ENCODE peak calls at places on chromosomes 1 and 21, in six cellular contexts. R is suprapubic skin, K is GM12878, Y is sigmoid colon, M is A549, Q is K562. P is an unnamed sample.

GRCh38 chr1:41516168-41516961 is 31.9 kb upstream of the EDN2 start:
- DNase-seq in R (peak; percentile 91), K (no peak), Y (peak; percentile 94), M (peak; percentile 76), Q (peak; percentile 97), P (peak; percentile 98)

GRCh38 chr1:240672132-240672811 is 60.3 kb upstream of the GREM2 start:
- DNase-seq in R (no peak), K (no peak), Y (no peak), M (no peak), Q (no peak), P (no peak)

GRCh38 chr1:34870395-34870794 is 10.8 kb upstream of the SMIM12 start:
- DNase-seq in R (no peak), K (no peak), Y (no peak), M (no peak), Q (no peak), P (no peak)

GRCh38 chr1:156897078-156897825 is 3.7 kb downstream of the PEAR1 start:
- DNase-seq in R (no peak), K (no peak), Y (no peak), M (peak; percentile 75), Q (no peak), P (no peak)

GRCh38 chr1:55580845-55581332 is 365.7 kb upstream of the USP24 start:
- DNase-seq in R (no peak), K (no peak), Y (no peak), M (no peak), Q (no peak), P (no peak)

GRCh38 chr1:3431686-3432085 is 22.8 kb upstream of the ARHGEF16 start:
- DNase-seq in R (no peak), K (no peak), Y (no peak), M (no peak), Q (no peak), P (no peak)

GRCh38 chr1:8283058-8283884 is 34.6 kb upstream of the SLC45A1 start:
- DNase-seq in R (no peak), K (peak; percentile 64), Y (peak; percentile 63), M (no peak), Q (no peak), P (peak; percentile 35)

GRCh38 chr21:30958737-30959136 is 77.4 kb upstream of the KRTAP11-1 start:
- DNase-seq in R (no peak), K (no peak), Y (no peak), M (no peak), Q (no peak), P (no peak)

GRCh38 chr1:157948547-157949152 is 44.8 kb upstream of the KIRREL1 start:
- DNase-seq in R (no peak), K (no peak), Y (no peak), M (no peak), Q (no peak), P (no peak)

GRCh38 chr21:43644609-43645008 is 14.7 kb downstream of the HSF2BP start:
- DNase-seq in R (no peak), K (no peak), Y (no peak), M (no peak), Q (peak; percentile 3), P (no peak)

GRCh38 chr21:32477424-32477745 is 64.9 kb downstream of the EVA1C start:
- DNase-seq in R (no peak), K (no peak), Y (no peak), M (no peak), Q (no peak), P (no peak)

GRCh38 chr21:32480381-32480780 is 67.9 kb downstream of the EVA1C start:
- DNase-seq in R (no peak), K (no peak), Y (no peak), M (no peak), Q (no peak), P (no peak)

GRCh38 chr21:32475162-32475812 is 62.8 kb downstream of the EVA1C start:
- DNase-seq in R (no peak), K (no peak), Y (no peak), M (no peak), Q (no peak), P (no peak)

GRCh38 chr21:32474179-32475059 is 61.9 kb downstream of the EVA1C start:
- DNase-seq in R (peak; percentile 22), K (no peak), Y (no peak), M (no peak), Q (no peak), P (no peak)

GRCh38 chr21:32476661-32477423 is 64.3 kb downstream of the EVA1C start:
- DNase-seq in R (peak; percentile 29), K (no peak), Y (no peak), M (no peak), Q (no peak), P (no peak)
- TF ChIP-seq EP300 in R (no peak), K (no peak), Y (no peak), M (no peak), Q (no peak), P (no peak)

GRCh38 chr1:86382878-86383277 is 13.2 kb downstream of the ODF2L start:
- DNase-seq in R (no peak), K (peak; percentile 13), Y (no peak), M (no peak), Q (no peak), P (no peak)
- TF ChIP-seq EP300 in R (no peak), K (no peak), Y (no peak), M (no peak), Q (no peak), P (no peak)

GRCh38 chr1:44296794-44297193 is 58.3 kb downstream of the ERI3 start:
- DNase-seq in R (no peak), K (no peak), Y (peak; percentile 12), M (no peak), Q (no peak), P (no peak)
- TF ChIP-seq EP300 in R (no peak), K (no peak), Y (no peak), M (no peak), Q (no peak), P (no peak)

GRCh38 chr1:20684050-20684620 is 23.0 kb upstream of the DDOST start:
- DNase-seq in R (no peak), K (no peak), Y (no peak), M (no peak), Q (no peak), P (no peak)

GRCh38 chr1:20683614-20684013 is 22.4 kb upstream of the DDOST start:
- DNase-seq in R (no peak), K (no peak), Y (no peak), M (no peak), Q (no peak), P (no peak)

GRCh38 chr1:20684651-20685050 is 23.5 kb upstream of the DDOST start:
- DNase-seq in R (no peak), K (no peak), Y (no peak), M (no peak), Q (no peak), P (no peak)

GRCh38 chr1:20685739-20686138 is 24.6 kb upstream of the DDOST start:
- DNase-seq in R (no peak), K (no peak), Y (no peak), M (no peak), Q (no peak), P (no peak)

DNA sequence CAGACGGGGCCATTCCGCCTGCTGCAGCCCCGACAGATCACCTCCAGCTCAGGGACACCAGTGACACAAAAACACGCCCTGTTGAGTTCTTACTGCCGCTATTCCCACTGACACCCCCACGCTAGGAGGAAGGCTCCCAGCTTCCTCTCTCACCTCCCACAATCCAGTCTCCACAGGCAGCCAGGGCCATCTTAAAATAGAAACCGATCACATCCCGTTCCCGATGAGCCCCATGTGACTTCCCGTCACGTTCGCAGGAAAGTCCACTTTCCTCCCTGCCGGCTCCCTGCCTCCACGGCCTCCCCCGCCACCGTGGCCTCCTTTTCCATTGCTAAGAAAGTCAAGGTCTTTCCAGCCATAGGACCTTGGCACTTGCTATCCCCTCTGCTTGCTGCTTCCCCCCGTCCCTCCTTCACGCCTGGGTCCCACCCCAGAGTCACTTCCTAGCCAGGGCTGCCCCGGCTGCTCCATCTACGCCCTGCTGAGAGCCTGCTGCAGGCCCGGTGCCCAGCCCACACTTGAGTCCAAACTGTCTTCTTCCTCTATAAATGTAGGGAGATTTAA is 24.0 kb upstream of the DDOST start:
- DNase-seq in R (no peak), K (no peak), Y (no peak), M (no peak), Q (no peak), P (peak; percentile 34)
- TF ChIP-seq EP300 in R (no peak), K (no peak), Y (no peak), M (no peak), Q (no peak), P (peak; percentile 35)

GRCh38 chr1:205301220-205301821 is 20.2 kb downstream of the NUAK2 start:
- DNase-seq in R (no peak), K (no peak), Y (no peak), M (no peak), Q (no peak), P (peak; percentile 94)
- TF ChIP-seq EP300 in R (no peak), K (no peak), Y (no peak), M (peak; percentile 95), Q (no peak), P (no peak)

GRCh38 chr1:89953072-89953626 is 41.8 kb upstream of the ZNF326 start:
- DNase-seq in R (no peak), K (peak; percentile 33), Y (no peak), M (peak; percentile 34), Q (peak; percentile 54), P (no peak)
- TF ChIP-seq EP300 in R (no peak), K (no peak), Y (no peak), M (no peak), Q (peak; percentile 25), P (no peak)

GRCh38 chr1:153569465-153569864 is 3.8 kb upstream of the S100A2 start:
- DNase-seq in R (no peak), K (no peak), Y (no peak), M (no peak), Q (no peak), P (no peak)

GRCh38 chr1:153566414-153567371 is 1.0 kb upstream of the S100A2 start:
- DNase-seq in R (peak; percentile 99), K (peak; percentile 37), Y (peak; percentile 99), M (peak; percentile 99), Q (peak; percentile 97), P (peak; percentile 90)

GRCh38 chr1:153567621-153568366 is 2.1 kb upstream of the S100A2 start:
- DNase-seq in R (no peak), K (no peak), Y (no peak), M (peak; percentile 48), Q (no peak), P (no peak)

GRCh38 chr1:153570874-153571273 is 5.2 kb upstream of the S100A2 start:
- DNase-seq in R (no peak), K (no peak), Y (no peak), M (no peak), Q (no peak), P (no peak)

DNA sequence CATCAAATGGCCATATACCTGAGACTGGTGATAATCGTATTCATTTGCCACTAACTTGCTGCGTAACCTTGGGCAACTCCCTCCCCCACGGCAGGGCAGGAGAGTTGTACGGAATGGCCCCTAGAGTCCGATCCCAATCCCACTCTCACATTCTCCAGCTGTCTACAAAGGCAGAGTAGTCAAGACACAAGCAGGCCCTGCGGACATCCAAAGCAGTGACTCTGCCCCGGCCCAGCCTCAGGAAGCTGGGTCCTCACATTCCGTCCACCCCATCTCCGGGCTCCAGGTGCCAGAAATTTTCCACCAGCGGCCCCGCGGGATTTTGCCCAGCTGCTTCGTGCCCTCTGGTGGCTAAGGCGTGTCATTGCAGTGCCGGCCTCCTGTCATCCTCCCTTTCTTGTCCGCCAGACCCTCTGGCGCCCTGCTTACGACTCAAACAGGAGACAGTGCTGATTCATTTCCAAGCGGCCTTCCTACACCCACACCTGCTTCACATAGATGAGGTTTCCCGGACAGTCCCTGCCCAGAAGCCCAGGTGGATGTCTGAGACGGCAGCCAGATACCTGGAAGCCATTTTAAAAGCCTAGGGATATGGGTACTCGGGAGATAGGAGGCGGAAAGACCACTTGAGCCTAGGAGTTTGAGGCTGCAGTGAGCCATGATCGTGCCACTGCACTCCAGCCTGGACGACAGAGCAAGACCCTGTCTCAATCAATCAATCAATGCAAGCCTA is 2.9 kb upstream of the S100A2 start:
- DNase-seq in R (peak; percentile 96), K (peak; percentile 9), Y (peak; percentile 96), M (peak; percentile 93), Q (peak; percentile 89), P (peak; percentile 86)
- TF ChIP-seq EP300 in R (no peak), K (no peak), Y (no peak), M (no peak), Q (peak; percentile 49), P (no peak)

P was measured in upper lobe of left lung.